ENCODE peak calls at places on chromosomes 13 and 19, in five cellular contexts. H, I, A, D and X are unnamed samples.

GRCh38 chr19:39497850-39498261 is 891 bp upstream of the DLL3 start:
- DNase-seq in H (no peak), I (peak), A (peak), D (peak), X (peak)

GRCh38 chr19:47112166-47112663 is 1.4 kb downstream of the ZC3H4 start:
- DNase-seq in H (peak), I (peak), A (peak), D (peak), X (peak)

GRCh38 chr19:16588824-16589577 is 16.8 kb upstream of the SLC35E1 start:
- DNase-seq in H (no peak), I (no peak), A (no peak), D (no peak), X (no peak)

GRCh38 chr19:16301999-16302694 is 22.5 kb upstream of the KLF2 start:
- DNase-seq in H (peak), I (no peak), A (no peak), D (no peak), X (no peak)

GRCh38 chr13:103004790-103005307 is 61.4 kb downstream of the SLC10A2 start:
- DNase-seq in H (no peak), I (no peak), A (no peak), D (no peak), X (no peak)

GRCh38 chr19:11767633-11768133 is 883 bp downstream of the ZNF441 start:
- DNase-seq in H (peak), I (peak), A (peak), D (no peak), X (no peak)

GRCh38 chr19:18397242-18398202 is at the start of gene LRRC25:
- DNase-seq in H (peak), I (no peak), A (no peak), D (peak), X (peak)

GRCh38 chr19:33883869-33884519 is 87.3 kb downstream of the KCTD15 start:
- DNase-seq in H (peak), I (no peak), A (no peak), D (peak), X (no peak)

GRCh38 chr19:14487370-14488125 is 8.4 kb downstream of the GIPC1 start:
- DNase-seq in H (no peak), I (no peak), A (no peak), D (no peak), X (no peak)

GRCh38 chr13:90365130-90365529 is 982.4 kb upstream of the MIR17HG start:
- DNase-seq in H (no peak), I (no peak), A (no peak), D (no peak), X (no peak)

GRCh38 chr19:37519890-37520289 is 13.2 kb downstream of the ZNF793 start:
- DNase-seq in H (no peak), I (no peak), A (no peak), D (no peak), X (no peak)

GRCh38 chr13:44231786-44232516 is 141.7 kb upstream of the SERP2 start:
- DNase-seq in H (peak), I (no peak), A (no peak), D (peak), X (no peak)

GRCh38 chr19:48812094-48812929 is 1.5 kb upstream of the BCAT2 start:
- DNase-seq in H (peak), I (peak), A (peak), D (peak), X (peak)

GRCh38 chr19:48354332-48354992 is 9.3 kb downstream of the TMEM143 start:
- DNase-seq in H (no peak), I (peak), A (no peak), D (no peak), X (no peak)

GRCh38 chr13:97878421-97879375 is 74.8 kb upstream of the IPO5 start:
- DNase-seq in H (no peak), I (no peak), A (no peak), D (no peak), X (no peak)

GRCh38 chr13:113907637-113908617 is 44.1 kb upstream of the GAS6 start:
- DNase-seq in H (no peak), I (no peak), A (peak), D (no peak), X (no peak)

GRCh38 chr13:25463496-25463895 is 91.7 kb downstream of the ATP8A2 start:
- DNase-seq in H (no peak), I (no peak), A (no peak), D (no peak), X (no peak)

GRCh38 chr13:96229356-96229755 is 139.4 kb downstream of the HS6ST3 start:
- DNase-seq in H (peak), I (no peak), A (no peak), D (peak), X (no peak)

GRCh38 chr13:74883834-74884233 is 598.1 kb downstream of the TBC1D4 start:
- DNase-seq in H (no peak), I (no peak), A (no peak), D (no peak), X (no peak)

GRCh38 chr19:3096267-3096901 is 2.2 kb downstream of the GNA11 start:
- DNase-seq in H (no peak), I (no peak), A (no peak), D (no peak), X (no peak)
- H3K27ac ChIP-seq in H (peak), I (no peak), A (no peak), D (no peak), X (peak)

GRCh38 chr19:5012688-5013457 is 44.0 kb downstream of the KDM4B start:
- DNase-seq in H (no peak), I (no peak), A (no peak), D (no peak), X (no peak)
- H3K27ac ChIP-seq in H (no peak), I (no peak), A (no peak), D (no peak), X (no peak)

GRCh38 chr19:2043864-2044708 is 7.0 kb downstream of the MKNK2 start:
- DNase-seq in H (no peak), I (no peak), A (no peak), D (peak), X (no peak)
- H3K27ac ChIP-seq in H (peak), I (peak), A (peak), D (no peak), X (no peak)

GRCh38 chr13:31213681-31214289 is 14.0 kb downstream of the B3GLCT start:
- DNase-seq in H (no peak), I (no peak), A (no peak), D (no peak), X (no peak)

GRCh38 chr13:31208554-31209122 is 8.9 kb downstream of the B3GLCT start:
- DNase-seq in H (no peak), I (no peak), A (no peak), D (no peak), X (no peak)

GRCh38 chr13:31209172-31209818 is 9.5 kb downstream of the B3GLCT start:
- DNase-seq in H (peak), I (peak), A (no peak), D (peak), X (peak)

GRCh38 chr13:31207630-31208549 is 8.1 kb downstream of the B3GLCT start:
- DNase-seq in H (peak), I (peak), A (no peak), D (no peak), X (no peak)

DNA sequence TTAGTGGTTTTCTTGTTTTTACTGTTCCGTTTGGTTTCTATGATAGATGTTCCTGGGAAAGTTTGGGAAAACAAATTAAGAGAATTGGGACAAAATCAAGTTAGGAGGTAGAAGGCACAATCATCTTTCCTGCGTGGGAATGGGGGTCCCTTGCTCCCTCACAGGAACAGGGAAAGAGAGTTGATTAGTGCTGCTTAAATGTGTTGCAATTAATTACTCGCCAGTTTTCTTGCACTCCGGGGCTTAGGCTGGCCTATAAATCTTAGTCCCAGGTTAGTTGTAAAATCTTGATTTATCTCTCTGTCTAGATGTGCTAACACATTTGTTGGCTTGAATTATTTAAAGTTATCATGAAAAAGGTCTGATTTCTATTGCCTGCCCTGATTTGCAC is 10.0 kb downstream of the B3GLCT start:
- DNase-seq in H (no peak), I (no peak), A (no peak), D (no peak), X (no peak)
- H3K27ac ChIP-seq in H (no peak), I (peak), A (no peak), D (no peak), X (no peak)

DNA sequence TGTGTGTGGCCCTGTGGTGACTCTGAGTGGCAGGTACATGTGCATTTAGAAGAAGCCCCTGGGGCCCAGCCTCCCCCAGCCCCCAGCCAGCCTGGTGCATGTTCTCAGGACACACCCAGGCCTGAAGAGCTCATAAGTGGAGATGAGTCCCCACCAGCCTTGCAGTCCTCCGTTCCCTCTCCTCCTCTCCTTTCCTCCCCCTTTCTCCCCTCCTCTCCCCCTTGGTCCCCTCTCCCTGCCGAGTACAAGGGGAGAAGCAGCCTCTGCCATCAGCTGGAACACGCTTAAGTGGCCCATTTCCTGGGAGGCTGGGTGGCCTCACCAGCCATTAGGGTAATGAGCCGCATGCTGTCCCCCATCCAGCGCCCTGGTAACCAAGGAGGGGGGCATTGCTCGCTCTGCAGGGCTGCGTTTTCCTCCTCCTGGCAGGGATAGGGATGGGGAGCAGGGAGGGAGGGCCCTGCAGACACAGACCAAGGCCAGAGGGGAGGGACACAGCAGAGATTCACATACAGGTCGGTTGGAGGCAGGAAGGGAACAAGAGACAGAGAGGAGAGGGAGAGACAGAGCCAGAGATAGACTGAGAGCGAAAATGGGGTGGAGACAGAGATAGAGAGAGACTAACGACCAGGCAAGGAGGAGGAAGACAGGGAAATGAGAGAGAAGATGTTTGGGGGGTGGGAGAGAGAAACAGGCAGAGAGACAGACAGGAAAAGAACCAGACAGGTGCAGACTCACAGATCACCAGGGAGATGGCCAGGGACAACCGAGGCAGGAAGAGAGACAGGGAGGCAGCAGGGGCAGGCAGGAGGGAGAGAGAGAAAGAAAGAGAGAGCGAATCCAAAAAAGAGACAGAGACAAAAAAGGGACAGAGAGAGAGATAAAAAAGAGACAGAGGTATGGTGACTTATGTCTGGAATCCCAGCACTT is 19.3 kb upstream of the DPP9 start:
- DNase-seq in H (peak), I (no peak), A (no peak), D (peak), X (no peak)
- H3K27ac ChIP-seq in H (peak), I (no peak), A (no peak), D (no peak), X (no peak)

GRCh38 chr13:112185466-112185865 is 118.5 kb downstream of the SOX1 start:
- DNase-seq in H (no peak), I (no peak), A (no peak), D (no peak), X (no peak)

GRCh38 chr13:112182831-112183543 is 116.0 kb downstream of the SOX1 start:
- DNase-seq in H (no peak), I (no peak), A (no peak), D (no peak), X (no peak)

GRCh38 chr13:112184851-112185371 is 118.0 kb downstream of the SOX1 start:
- DNase-seq in H (no peak), I (no peak), A (no peak), D (no peak), X (no peak)

GRCh38 chr13:112183544-112184145 is 116.7 kb downstream of the SOX1 start:
- DNase-seq in H (no peak), I (no peak), A (no peak), D (no peak), X (no peak)

DNA sequence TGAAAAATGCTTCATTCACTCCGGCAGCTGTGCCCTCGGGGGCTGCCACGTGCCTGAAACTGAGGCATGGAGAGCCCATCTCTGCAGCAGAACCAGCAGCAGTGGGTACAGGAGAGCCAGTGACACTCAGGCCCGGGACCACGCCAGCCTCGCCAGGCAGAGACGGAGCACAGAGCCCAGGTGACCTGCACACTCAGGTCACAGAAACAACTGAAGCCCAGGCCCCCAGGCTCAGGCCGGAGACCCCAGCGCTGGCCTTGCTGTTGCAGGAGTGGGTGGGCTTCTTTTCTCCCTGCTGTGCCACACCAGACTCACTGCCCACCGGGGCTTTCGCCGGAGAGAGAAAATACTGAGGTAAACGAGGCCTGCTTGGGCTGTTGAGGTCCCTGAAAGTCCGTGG is 117.3 kb downstream of the SOX1 start:
- DNase-seq in H (no peak), I (no peak), A (no peak), D (no peak), X (no peak)
- H3K27ac ChIP-seq in H (no peak), I (no peak), A (no peak), D (no peak), X (no peak)

GRCh38 chr13:84885868-84886267 is 913.4 kb downstream of the SLITRK6 start:
- DNase-seq in H (no peak), I (no peak), A (no peak), D (no peak), X (no peak)
- H3K27ac ChIP-seq in H (no peak), I (no peak), A (no peak), D (no peak), X (no peak)

GRCh38 chr19:1856698-1857603 is 6.4 kb downstream of the KLF16 start:
- DNase-seq in H (peak), I (no peak), A (peak), D (peak), X (no peak)
- H3K27ac ChIP-seq in H (peak), I (peak), A (peak), D (no peak), X (peak)

DNA sequence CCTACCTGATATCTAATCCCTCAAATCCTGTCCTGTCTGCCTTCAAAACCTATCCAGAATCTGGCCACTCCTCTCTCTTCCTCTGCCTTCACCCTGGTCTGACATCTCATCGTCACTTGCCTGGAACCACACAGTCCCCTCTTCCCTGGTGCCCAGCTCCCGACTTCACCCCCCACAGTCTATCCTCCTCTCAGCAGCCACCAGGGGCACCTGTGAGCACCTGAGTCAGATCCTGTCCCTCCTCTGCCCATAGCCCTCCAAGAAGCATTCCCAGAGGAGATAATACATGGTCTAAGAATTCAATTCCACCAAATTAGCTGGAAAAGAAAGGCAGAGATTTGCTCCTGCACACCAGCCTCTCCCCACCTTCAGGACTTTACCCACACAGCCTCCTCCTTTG is 48.9 kb downstream of the ZNRF4 start:
- DNase-seq in H (no peak), I (no peak), A (no peak), D (peak), X (no peak)
- H3K27ac ChIP-seq in H (no peak), I (no peak), A (no peak), D (no peak), X (no peak)

GRCh38 chr13:29621841-29622240 is 26.4 kb upstream of the SLC7A1 start:
- DNase-seq in H (no peak), I (no peak), A (no peak), D (no peak), X (no peak)
- H3K27ac ChIP-seq in H (no peak), I (no peak), A (no peak), D (no peak), X (no peak)